ENCODE peak calls at places on chromosomes 6 and 20, in four cellular contexts. C is Peyer's patch, E is A549, Q is HCT116. M is an unnamed sample.

GRCh38 chr6:118735320-118735719 is 83.9 kb upstream of the CEP85L start:
- DNase-seq in C (no peak), E (no peak), Q (no peak), M (no peak)

GRCh38 chr6:71211799-71212198 is 76.8 kb upstream of the OGFRL1 start:
- DNase-seq in C (no peak), E (no peak), Q (no peak), M (no peak)

GRCh38 chr20:10337291-10337690 is 96.7 kb downstream of the MKKS start:
- DNase-seq in C (no peak), E (no peak), Q (no peak), M (no peak)

GRCh38 chr6:49155321-49155720 is 307.7 kb downstream of the MMUT start:
- DNase-seq in C (no peak), E (no peak), Q (no peak), M (no peak)

GRCh38 chr20:38664284-38664683 is 60.0 kb upstream of the SLC32A1 start:
- DNase-seq in C (no peak), E (no peak), Q (no peak), M (no peak)

GRCh38 chr6:11711994-11712698 is 66.5 kb downstream of the ADTRP start:
- DNase-seq in C (no peak), E (no peak), Q (no peak), M (no peak)

GRCh38 chr6:39791850-39792500 is at the start of gene DAAM2:
- DNase-seq in C (no peak), E (no peak), Q (no peak), M (no peak)

GRCh38 chr20:63158845-63159244 is 57.1 kb downstream of the YTHDF1 start:
- DNase-seq in C (no peak), E (no peak), Q (no peak), M (no peak)

GRCh38 chr6:90131614-90132423 is 164.8 kb downstream of the BACH2 start:
- DNase-seq in C (no peak), E (no peak), Q (no peak), M (no peak)

GRCh38 chr20:2400290-2400689 is 19.6 kb downstream of the TGM6 start:
- DNase-seq in C (no peak), E (no peak), Q (no peak), M (no peak)

GRCh38 chr6:20113649-20114224 is 98.5 kb downstream of the MBOAT1 start:
- DNase-seq in C (no peak), E (no peak), Q (no peak), M (no peak)

GRCh38 chr6:112253505-112253841 is 894 bp downstream of the LAMA4 start:
- DNase-seq in C (no peak), E (no peak), Q (no peak), M (peak)

GRCh38 chr6:125094563-125094962 is 59.0 kb upstream of the TPD52L1 start:
- DNase-seq in C (no peak), E (no peak), Q (no peak), M (no peak)

GRCh38 chr6:52523363-52524207 is 53.3 kb downstream of the TRAM2 start:
- DNase-seq in C (no peak), E (no peak), Q (no peak), M (no peak)

GRCh38 chr20:56974499-56975250 is 291.8 kb downstream of the BMP7 start:
- DNase-seq in C (no peak), E (peak), Q (peak), M (peak)

GRCh38 chr6:43368517-43369160 is 808 bp downstream of the ZNF318 start:
- DNase-seq in C (no peak), E (peak), Q (no peak), M (peak)

GRCh38 chr6:170110201-170111140 is 180.4 kb downstream of the DLL1 start:
- DNase-seq in C (peak), E (no peak), Q (no peak), M (no peak)

GRCh38 chr6:5936140-5936539 is 70.6 kb downstream of the NRN1 start:
- DNase-seq in C (no peak), E (no peak), Q (no peak), M (no peak)

GRCh38 chr20:12084482-12084881 is 166.8 kb downstream of the BTBD3 start:
- DNase-seq in C (no peak), E (no peak), Q (no peak), M (no peak)

GRCh38 chr6:20092071-20092566 is 120.2 kb downstream of the MBOAT1 start:
- DNase-seq in C (no peak), E (peak), Q (peak), M (peak)

GRCh38 chr20:13119583-13119982 is 101.5 kb upstream of the ISM1 start:
- DNase-seq in C (no peak), E (peak), Q (peak), M (no peak)

GRCh38 chr6:107822154-107823046 is 1.7 kb downstream of the SCML4 start:
- DNase-seq in C (peak), E (no peak), Q (no peak), M (no peak)

GRCh38 chr6:167000759-167001158 is 1.6 kb downstream of the CEP43 start:
- DNase-seq in C (no peak), E (no peak), Q (no peak), M (no peak)

GRCh38 chr20:4192378-4193048 is 177.2 kb upstream of the RNF24 start:
- DNase-seq in C (no peak), E (peak), Q (no peak), M (no peak)

GRCh38 chr6:15001511-15001910 is 244.4 kb upstream of the JARID2 start:
- DNase-seq in C (no peak), E (no peak), Q (no peak), M (no peak)

GRCh38 chr6:145763742-145764141 is 28.4 kb upstream of the EPM2A start:
- DNase-seq in C (no peak), E (no peak), Q (no peak), M (no peak)

GRCh38 chr6:14472964-14473363 is 355.4 kb downstream of the CD83 start:
- DNase-seq in C (no peak), E (no peak), Q (no peak), M (no peak)

GRCh38 chr6:139695361-139695760 is 320.9 kb upstream of the CITED2 start:
- DNase-seq in C (no peak), E (no peak), Q (no peak), M (no peak)

GRCh38 chr6:52046456-52046855 is 41.0 kb downstream of the PKHD1 start:
- DNase-seq in C (no peak), E (no peak), Q (no peak), M (no peak)

GRCh38 chr20:1924910-1925861 is 30.0 kb downstream of the SIRPA start:
- DNase-seq in C (no peak), E (peak), Q (no peak), M (no peak)

GRCh38 chr6:122116912-122117663 is 282.4 kb upstream of the HSF2 start:
- DNase-seq in C (no peak), E (no peak), Q (no peak), M (no peak)

GRCh38 chr6:110331816-110332215 is 26.3 kb downstream of the METTL24 start:
- DNase-seq in C (no peak), E (no peak), Q (no peak), M (no peak)

GRCh38 chr20:1505361-1505760 is 14.1 kb upstream of the SIRPB2 start:
- DNase-seq in C (no peak), E (peak), Q (no peak), M (peak)

GRCh38 chr20:47588158-47588557 is 86.5 kb downstream of the NCOA3 start:
- DNase-seq in C (no peak), E (no peak), Q (no peak), M (no peak)

GRCh38 chr6:117509021-117509420 is 26.5 kb downstream of the DCBLD1 start:
- DNase-seq in C (no peak), E (no peak), Q (no peak), M (no peak)

GRCh38 chr6:28683945-28684538 is 158.4 kb downstream of the GPX5 start:
- DNase-seq in C (no peak), E (peak), Q (peak), M (no peak)

GRCh38 chr6:13479206-13479797 is 8.1 kb downstream of the GFOD1 start:
- DNase-seq in C (no peak), E (no peak), Q (no peak), M (no peak)

DNA sequence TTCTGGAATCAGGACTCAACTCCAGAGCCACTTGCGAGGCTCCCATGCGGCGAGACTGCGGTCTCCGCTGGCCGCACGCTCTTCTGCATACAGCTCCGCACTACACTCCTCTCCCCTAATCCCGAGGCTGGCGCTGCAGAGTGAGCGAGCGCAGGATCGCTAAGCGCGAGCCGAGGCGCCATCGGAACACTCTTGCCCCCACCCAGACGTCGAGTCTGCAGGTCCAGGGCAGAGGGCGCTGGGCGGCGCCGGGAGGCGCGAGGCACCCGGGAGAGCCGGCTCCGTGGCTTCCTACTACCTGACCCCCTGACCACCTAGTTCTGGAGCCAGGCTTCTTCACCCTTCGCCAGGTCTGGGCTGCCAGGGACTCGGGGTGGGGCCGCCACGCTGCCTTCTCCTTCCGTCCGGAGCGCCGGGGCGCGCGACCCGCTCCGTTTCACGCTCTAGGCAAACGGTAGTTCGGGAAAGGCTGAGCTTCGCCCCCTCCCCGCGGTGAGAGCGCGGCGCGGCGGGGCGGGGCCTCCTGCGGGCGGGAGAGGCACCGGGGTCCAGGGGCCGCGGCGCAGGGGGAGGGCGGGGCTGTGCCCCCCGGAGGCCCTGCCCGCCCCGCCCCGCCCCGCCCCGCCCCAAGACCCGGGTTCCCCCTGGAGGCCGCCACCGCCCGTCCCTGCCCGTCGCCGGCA is 5.4 kb upstream of the TUBB2A start:
- DNase-seq in C (peak), E (peak), Q (peak), M (peak)
- TF ChIP-seq POLR2A in C (peak), E (peak), Q (peak), M (peak)

GRCh38 chr6:27392623-27393022 is 4.1 kb downstream of the ZNF391 start:
- DNase-seq in C (no peak), E (no peak), Q (no peak), M (no peak)

GRCh38 chr6:27383011-27383410 is 5.5 kb upstream of the ZNF391 start:
- DNase-seq in C (no peak), E (no peak), Q (no peak), M (no peak)

GRCh38 chr6:27394073-27394472 is 5.5 kb downstream of the ZNF391 start:
- DNase-seq in C (no peak), E (no peak), Q (no peak), M (no peak)

GRCh38 chr6:27383481-27383880 is 5.1 kb upstream of the ZNF391 start:
- DNase-seq in C (no peak), E (no peak), Q (no peak), M (no peak)

GRCh38 chr6:27388293-27389197 is at the start of gene ZNF391:
- DNase-seq in C (peak), E (peak), Q (peak), M (peak)
- TF ChIP-seq POLR2A in C (no peak), E (peak), Q (no peak), M (peak)

DNA sequence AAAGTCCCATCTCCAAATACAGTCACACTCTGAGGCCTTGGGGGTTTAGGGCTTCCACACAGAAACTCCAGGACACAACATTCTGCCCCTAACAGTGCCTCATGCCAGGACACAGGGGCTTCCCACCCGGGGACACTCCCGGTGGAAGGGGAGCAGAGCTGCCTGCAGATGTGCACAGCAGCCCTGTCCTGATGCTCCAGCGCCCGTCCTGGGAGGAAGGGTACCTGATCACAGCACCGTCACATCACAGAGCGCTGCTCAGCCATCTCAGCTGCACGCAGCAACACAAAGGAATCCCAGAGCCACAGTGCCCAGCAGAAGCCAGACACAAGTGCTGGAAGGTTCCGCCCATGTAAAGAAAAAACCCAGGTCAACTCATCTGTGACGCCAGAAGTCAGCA is 156.7 kb downstream of the TAF4 start:
- DNase-seq in C (no peak), E (no peak), Q (no peak), M (no peak)
- TF ChIP-seq POLR2A in C (no peak), E (no peak), Q (no peak), M (no peak)

DNA sequence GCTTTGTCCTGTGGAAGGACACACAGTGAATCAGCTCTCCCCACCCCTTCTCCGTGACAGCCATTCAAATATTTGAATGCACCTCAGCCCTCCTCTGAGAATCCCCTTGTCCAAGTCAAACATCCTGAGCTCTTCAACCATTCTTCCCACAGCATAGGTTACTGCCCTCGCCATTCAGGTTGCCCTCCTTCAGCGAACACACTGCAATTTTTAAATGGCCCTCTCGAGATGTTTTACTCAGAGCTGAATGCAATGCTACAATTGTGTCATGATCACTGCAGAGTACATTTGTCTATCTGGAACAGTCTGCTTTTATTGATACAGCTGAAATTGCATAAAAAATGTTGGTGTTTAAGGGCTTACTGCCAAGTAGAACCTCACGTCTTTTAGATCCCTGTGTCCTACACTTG is 48.9 kb downstream of the SLC2A12 start:
- DNase-seq in C (no peak), E (no peak), Q (no peak), M (no peak)
- TF ChIP-seq POLR2A in C (no peak), E (no peak), Q (no peak), M (no peak)

GRCh38 chr6:31585531-31585930 is 546 bp upstream of the LST1 start:
- DNase-seq in C (no peak), E (peak), Q (peak), M (no peak)

GRCh38 chr6:31586596-31586995 is 519 bp downstream of the LST1 start:
- DNase-seq in C (peak), E (no peak), Q (no peak), M (no peak)

GRCh38 chr6:31587791-31588777 is 2.0 kb downstream of the LST1 start:
- DNase-seq in C (no peak), E (no peak), Q (no peak), M (no peak)

GRCh38 chr6:31588871-31589650 is 3.0 kb downstream of the LST1 start:
- DNase-seq in C (no peak), E (no peak), Q (no peak), M (no peak)

DNA sequence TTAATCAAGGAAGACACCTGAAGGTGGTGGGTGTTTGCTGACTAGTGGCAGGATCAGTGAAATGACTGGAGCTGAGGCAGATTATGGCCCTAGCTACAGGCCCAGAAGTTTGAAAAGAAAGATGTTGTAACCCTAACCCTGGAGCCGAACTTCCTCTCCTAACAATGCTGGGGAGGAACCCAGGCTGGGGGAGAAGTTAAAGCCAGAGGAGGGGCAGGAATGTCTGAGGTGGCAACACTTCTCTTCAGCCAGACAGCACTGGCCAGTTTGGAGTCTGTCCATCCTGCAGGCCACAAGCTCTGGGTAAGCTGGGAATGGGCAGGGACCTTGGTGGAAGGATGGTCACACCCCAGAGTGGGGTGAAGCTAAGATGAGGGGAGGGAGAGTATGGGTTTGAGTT is at the start of gene LST1:
- DNase-seq in C (no peak), E (no peak), Q (no peak), M (no peak)
- TF ChIP-seq POLR2A in C (no peak), E (no peak), Q (no peak), M (no peak)

GRCh38 chr6:34696189-34696738 is 303 bp downstream of the ILRUN start:
- DNase-seq in C (no peak), E (no peak), Q (no peak), M (peak)

GRCh38 chr6:34697904-34698557 is 1.5 kb upstream of the ILRUN start:
- DNase-seq in C (no peak), E (no peak), Q (no peak), M (no peak)

GRCh38 chr6:34695729-34696188 is 808 bp downstream of the ILRUN start:
- DNase-seq in C (no peak), E (no peak), Q (no peak), M (no peak)

GRCh38 chr6:34697544-34697836 is 923 bp upstream of the ILRUN start:
- DNase-seq in C (no peak), E (no peak), Q (no peak), M (no peak)

GRCh38 chr6:34696739-34697543 is at the start of gene ILRUN:
- DNase-seq in C (peak), E (peak), Q (peak), M (peak)
- TF ChIP-seq POLR2A in C (peak), E (peak), Q (peak), M (peak)

GRCh38 chr20:20079102-20079784 is 26.9 kb downstream of the CFAP61 start:
- DNase-seq in C (no peak), E (no peak), Q (no peak), M (no peak)

GRCh38 chr20:20078041-20078440 is 25.7 kb downstream of the CFAP61 start:
- DNase-seq in C (no peak), E (no peak), Q (no peak), M (no peak)

GRCh38 chr20:20073851-20074252 is 21.5 kb downstream of the CFAP61 start:
- DNase-seq in C (no peak), E (no peak), Q (no peak), M (no peak)

GRCh38 chr20:20075032-20075431 is 22.7 kb downstream of the CFAP61 start:
- DNase-seq in C (no peak), E (no peak), Q (no peak), M (no peak)

DNA sequence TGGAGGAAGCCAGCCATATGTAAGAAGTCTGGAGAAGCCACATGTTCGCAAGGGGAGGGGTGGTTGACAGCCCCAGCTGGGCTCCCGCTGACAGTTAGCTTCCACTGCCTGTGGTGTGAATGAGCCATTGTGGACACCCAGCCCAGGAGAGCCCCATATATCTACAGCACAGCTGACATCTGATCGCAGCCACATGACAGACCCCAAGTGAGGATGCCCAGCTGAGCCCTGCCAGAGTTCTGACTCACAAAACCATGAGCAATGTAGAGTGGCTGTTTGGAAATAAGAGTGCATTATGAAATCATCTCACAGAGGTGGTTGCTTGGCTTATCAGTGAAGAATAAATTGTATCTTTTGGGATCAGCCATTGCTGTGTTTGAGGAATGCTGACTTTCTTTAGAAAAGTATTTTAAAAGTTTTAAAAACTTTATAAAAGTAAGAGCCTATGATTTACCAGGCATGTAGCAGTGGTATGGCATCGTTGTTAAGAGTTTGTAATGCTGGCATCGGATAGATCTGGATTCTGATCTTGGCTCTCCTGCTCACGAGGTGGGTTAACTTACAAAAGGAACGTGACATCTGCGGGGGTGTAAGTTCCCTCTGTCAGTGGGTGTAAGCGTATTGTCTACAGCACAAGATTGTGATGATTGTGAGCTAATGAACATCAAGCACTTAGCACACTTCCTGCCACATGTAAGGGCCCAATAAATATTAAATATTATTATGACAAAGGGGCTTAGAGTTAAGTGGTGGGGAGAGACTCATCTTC is 24.1 kb downstream of the CFAP61 start:
- DNase-seq in C (no peak), E (no peak), Q (no peak), M (peak)
- TF ChIP-seq POLR2A in C (no peak), E (no peak), Q (no peak), M (no peak)